ENCODE peak calls at places on chromosomes 7 and 10, in eight cellular contexts. J is fibroblast of lung; B is CD8-positive, alpha-beta T cell; R is EL; Y is NCI-H1105 treated with DMSO at 0.1 percent for 48 hours; D is lung microvascular endothelial cell; H is mucosa of gallbladder; S is aorta. O is an unnamed sample.

GRCh38 chr10:50260791-50261281 is 9.5 kb upstream of the ASAH2 start:
- DNase-seq in J (peak), R (no peak), D (no peak), S (no peak), Y (no peak), H (no peak), B (no peak), O (no peak)

GRCh38 chr7:130274983-130275649 is 8.5 kb downstream of the CPA2 start:
- DNase-seq in R (no peak), D (no peak), H (no peak), S (no peak), B (no peak), J (no peak), Y (peak), O (no peak)

GRCh38 chr7:4668510-4668847 is 13.6 kb upstream of the FOXK1 start:
- DNase-seq in H (no peak), R (no peak), Y (no peak), J (no peak), D (no peak), S (peak), B (no peak), O (no peak)

GRCh38 chr10:52654201-52654600 is 118.4 kb downstream of the MBL2 start:
- DNase-seq in Y (no peak), D (no peak), S (no peak), B (no peak), R (no peak), H (no peak), J (no peak), O (no peak)

GRCh38 chr7:17010637-17011300 is 129.0 kb upstream of the AGR3 start:
- DNase-seq in H (no peak), R (no peak), Y (no peak), J (no peak), D (no peak), B (no peak), S (no peak), O (no peak)

GRCh38 chr7:111730476-111731300 is 168.4 kb upstream of the IMMP2L start:
- DNase-seq in J (peak), S (no peak), D (peak), R (peak), Y (peak), B (no peak), H (no peak), O (no peak)

GRCh38 chr7:123054357-123055133 is 59.0 kb upstream of the TAS2R16 start:
- DNase-seq in H (no peak), J (no peak), S (no peak), B (no peak), Y (no peak), R (no peak), D (peak), O (no peak)

GRCh38 chr7:121397832-121398231 is 1.7 kb upstream of the FAM3C start:
- DNase-seq in B (no peak), D (no peak), H (no peak), Y (no peak), J (no peak), S (no peak), R (no peak), O (no peak)

GRCh38 chr10:93123766-93124165 is 50.1 kb downstream of the CYP26A1 start:
- DNase-seq in S (no peak), Y (no peak), B (no peak), D (no peak), R (no peak), H (no peak), J (no peak), O (no peak)

GRCh38 chr7:88256906-88257305 is 37.1 kb upstream of the SRI start:
- DNase-seq in R (no peak), Y (no peak), J (no peak), H (no peak), B (no peak), D (no peak), S (no peak), O (no peak)

GRCh38 chr10:30984563-30985328 is 46.9 kb downstream of the ZNF438 start:
- DNase-seq in B (no peak), D (peak), J (peak), S (no peak), H (no peak), Y (no peak), R (peak), O (no peak)

GRCh38 chr7:112386619-112387018 is 63.6 kb upstream of the IFRD1 start:
- DNase-seq in D (no peak), S (no peak), Y (no peak), B (no peak), J (no peak), R (no peak), H (no peak), O (no peak)

GRCh38 chr10:86648706-86649426 is 5.5 kb upstream of the OPN4 start:
- DNase-seq in J (peak), B (no peak), R (peak), D (no peak), S (peak), Y (no peak), H (no peak), O (no peak)

GRCh38 chr10:23200586-23200985 is 8.5 kb downstream of the PTF1A start:
- DNase-seq in R (no peak), Y (no peak), J (no peak), D (no peak), B (no peak), S (no peak), H (no peak), O (no peak)

O was measured in glomerular endothelial cell.